ENCODE peak calls at places on chromosomes 7 and 10, in eight cellular contexts. M is bronchial epithelial cell, E is Calu3, I is renal cortical epithelial cell, U is colonic mucosa, G is NCI-H460, F is fibroblast of mammary gland, K is heart right ventricle. L is an unnamed sample.
A peak's percentile ranks its signal among the peaks of the same experiment; 100 is the strongest.

GRCh38 chr7:28516390-28517145 is 104.2 kb downstream of the CREB5 start:
- DNase-seq in M (no peak), E (no peak), I (no peak), U (no peak), G (no peak), F (no peak), K (no peak), L (no peak)

GRCh38 chr7:116524609-116525297 is at the start of gene CAV1:
- DNase-seq in M (peak; percentile 95), E (peak; percentile 67), I (peak; percentile 90), U (peak; percentile 61), G (peak; percentile 94), F (peak; percentile 96), K (peak; percentile 91), L (peak; percentile 59)

GRCh38 chr7:26052721-26053120 is 99.3 kb upstream of the NFE2L3 start:
- DNase-seq in M (peak; percentile 78), E (peak; percentile 38), I (peak; percentile 97), U (no peak), G (no peak), F (peak; percentile 43), K (no peak), L (no peak)

GRCh38 chr7:122256036-122256805 is 48.3 kb downstream of the FEZF1 start:
- DNase-seq in M (no peak), E (no peak), I (no peak), U (no peak), G (no peak), F (no peak), K (no peak), L (no peak)

GRCh38 chr10:112848868-112849267 is 101.2 kb upstream of the TCF7L2 start:
- DNase-seq in M (no peak), E (no peak), I (no peak), U (no peak), G (no peak), F (no peak), K (no peak), L (no peak)

GRCh38 chr7:150787321-150788281 is 12.6 kb downstream of the TMEM176B start:
- DNase-seq in M (no peak), E (no peak), I (no peak), U (peak; percentile 57), G (no peak), F (peak; percentile 44), K (peak; percentile 27), L (no peak)

GRCh38 chr7:2616973-2617709 is 14.6 kb upstream of the TTYH3 start:
- DNase-seq in M (no peak), E (no peak), I (no peak), U (no peak), G (no peak), F (no peak), K (no peak), L (no peak)

GRCh38 chr7:77658928-77659327 is 37.3 kb upstream of the RSBN1L start:
- DNase-seq in M (no peak), E (no peak), I (no peak), U (no peak), G (no peak), F (no peak), K (no peak), L (no peak)

GRCh38 chr10:17406036-17406834 is 48.2 kb downstream of the ST8SIA6 start:
- DNase-seq in M (no peak), E (no peak), I (no peak), U (peak; percentile 38), G (no peak), F (no peak), K (no peak), L (peak; percentile 88)

GRCh38 chr7:127819975-127820778 is 168.2 kb downstream of the SND1 start:
- DNase-seq in M (peak; percentile 38), E (no peak), I (peak; percentile 90), U (no peak), G (no peak), F (peak; percentile 67), K (no peak), L (no peak)

GRCh38 chr7:7882888-7883287 is 85.7 kb upstream of the GLCCI1 start:
- DNase-seq in M (no peak), E (no peak), I (no peak), U (no peak), G (no peak), F (no peak), K (no peak), L (no peak)

GRCh38 chr10:48610585-48611093 is 5.8 kb upstream of the ARHGAP22 start:
- DNase-seq in M (no peak), E (no peak), I (no peak), U (peak; percentile 10), G (no peak), F (no peak), K (no peak), L (no peak)

GRCh38 chr7:142811154-142811737 is 40.5 kb downstream of the PRSS2 start:
- DNase-seq in M (peak; percentile 40), E (peak; percentile 39), I (peak; percentile 43), U (no peak), G (peak; percentile 49), F (peak; percentile 65), K (no peak), L (peak; percentile 85)

GRCh38 chr7:129665013-129665401 is 53.5 kb downstream of the NRF1 start:
- DNase-seq in M (peak; percentile 96), E (peak; percentile 76), I (peak; percentile 99), U (no peak), G (no peak), F (peak; percentile 97), K (no peak), L (peak; percentile 37)

GRCh38 chr7:50352282-50352681 is 47.8 kb downstream of the IKZF1 start:
- DNase-seq in M (no peak), E (no peak), I (no peak), U (no peak), G (no peak), F (no peak), K (no peak), L (no peak)

GRCh38 chr7:2629740-2630681 is 1.8 kb upstream of the TTYH3 start:
- DNase-seq in M (peak; percentile 52), E (peak; percentile 57), I (peak; percentile 67), U (peak; percentile 87), G (no peak), F (no peak), K (no peak), L (no peak)

GRCh38 chr7:132049462-132050304 is 493.3 kb upstream of the PODXL start:
- DNase-seq in M (peak; percentile 32), E (peak; percentile 70), I (peak; percentile 21), U (peak; percentile 78), G (peak; percentile 35), F (peak; percentile 31), K (no peak), L (peak; percentile 72)

GRCh38 chr7:46900312-46901263 is 681.3 kb downstream of the TNS3 start:
- DNase-seq in M (no peak), E (no peak), I (no peak), U (no peak), G (no peak), F (no peak), K (no peak), L (peak; percentile 15)

GRCh38 chr7:45000096-45001032 is at the start of gene CCM2:
- DNase-seq in M (no peak), E (peak; percentile 53), I (no peak), U (peak; percentile 40), G (no peak), F (peak; percentile 43), K (peak; percentile 77), L (peak; percentile 45)

GRCh38 chr10:34690403-34691049 is 124.6 kb downstream of the PARD3 start:
- DNase-seq in M (no peak), E (no peak), I (peak; percentile 78), U (peak; percentile 31), G (no peak), F (no peak), K (no peak), L (no peak)

GRCh38 chr10:125344573-125345121 is 184.3 kb upstream of the CTBP2 start:
- DNase-seq in M (peak; percentile 2), E (peak; percentile 53), I (peak; percentile 77), U (peak; percentile 78), G (no peak), F (no peak), K (no peak), L (no peak)

GRCh38 chr10:101843032-101843991 is at the start of gene KCNIP2:
- DNase-seq in M (no peak), E (peak; percentile 14), I (no peak), U (no peak), G (no peak), F (no peak), K (peak; percentile 67), L (peak; percentile 44)

GRCh38 chr7:80659120-80660055 is 20.9 kb downstream of the CD36 start:
- DNase-seq in M (peak; percentile 35), E (no peak), I (peak; percentile 46), U (no peak), G (peak; percentile 48), F (peak; percentile 59), K (no peak), L (peak; percentile 68)

GRCh38 chr7:81111358-81111757 is 192.5 kb upstream of the SEMA3C start:
- DNase-seq in M (peak; percentile 74), E (no peak), I (peak; percentile 92), U (no peak), G (no peak), F (peak; percentile 93), K (no peak), L (no peak)

GRCh38 chr7:83060218-83060617 is 102.5 kb downstream of the PCLO start:
- DNase-seq in M (no peak), E (no peak), I (no peak), U (no peak), G (no peak), F (no peak), K (no peak), L (no peak)

L was measured in SK-MEL-5.